ENCODE peak calls at places on chromosomes 11 and 22, in eight cellular contexts. One of them, this sample, is unnamed.

GRCh38 chr11:2795491-2795991 is 90.0 kb downstream of the CDKN1C start:
- DNase-seq in GM06990: no peak
- DNase-seq in HFFc6: no peak
- DNase-seq in Daoy: no peak
- DNase-seq in activated naive CD8-positive, alpha-beta T cell treated with anti-CD3 and anti-CD28 coated beads, Interleukin-2, amount 50 U/mL, for 16 hours: no peak
- DNase-seq in activated CD4-positive, alpha-beta T cell treated with anti-CD3 and anti-CD28 coated beads, Interleukin-2, amount 10 ng/mL, durations not matched to agents 7 days and 5 days: no peak
- DNase-seq in neuronal stem cell: no peak
- DNase-seq in HTR-8/SVneo: no peak
- DNase-seq in this sample: no peak

GRCh38 chr11:75333807-75334140 is 17.7 kb downstream of the ARRB1 start:
- DNase-seq in neuronal stem cell: no peak
- DNase-seq in activated naive CD8-positive, alpha-beta T cell treated with anti-CD3 and anti-CD28 coated beads, Interleukin-2, amount 50 U/mL, for 16 hours: no peak
- DNase-seq in GM06990: no peak
- DNase-seq in activated CD4-positive, alpha-beta T cell treated with anti-CD3 and anti-CD28 coated beads, Interleukin-2, amount 10 ng/mL, durations not matched to agents 7 days and 5 days: no peak
- DNase-seq in HFFc6: no peak
- DNase-seq in Daoy: no peak
- DNase-seq in HTR-8/SVneo: no peak
- DNase-seq in this sample: no peak

GRCh38 chr11:13834463-13834862 is 128.1 kb upstream of the SPON1 start:
- DNase-seq in activated CD4-positive, alpha-beta T cell treated with anti-CD3 and anti-CD28 coated beads, Interleukin-2, amount 10 ng/mL, durations not matched to agents 7 days and 5 days: no peak
- DNase-seq in Daoy: peak; percentile 8
- DNase-seq in HTR-8/SVneo: no peak
- DNase-seq in GM06990: no peak
- DNase-seq in neuronal stem cell: peak; percentile 24
- DNase-seq in HFFc6: no peak
- DNase-seq in activated naive CD8-positive, alpha-beta T cell treated with anti-CD3 and anti-CD28 coated beads, Interleukin-2, amount 50 U/mL, for 16 hours: no peak
- DNase-seq in this sample: no peak

GRCh38 chr11:67273260-67273990 is 7.2 kb downstream of the GRK2 start:
- DNase-seq in HFFc6: no peak
- DNase-seq in Daoy: no peak
- DNase-seq in activated naive CD8-positive, alpha-beta T cell treated with anti-CD3 and anti-CD28 coated beads, Interleukin-2, amount 50 U/mL, for 16 hours: no peak
- DNase-seq in GM06990: no peak
- DNase-seq in HTR-8/SVneo: no peak
- DNase-seq in activated CD4-positive, alpha-beta T cell treated with anti-CD3 and anti-CD28 coated beads, Interleukin-2, amount 10 ng/mL, durations not matched to agents 7 days and 5 days: no peak
- DNase-seq in neuronal stem cell: no peak
- DNase-seq in this sample: no peak

GRCh38 chr22:30186535-30186934 is 60.0 kb downstream of the LIF start:
- DNase-seq in activated CD4-positive, alpha-beta T cell treated with anti-CD3 and anti-CD28 coated beads, Interleukin-2, amount 10 ng/mL, durations not matched to agents 7 days and 5 days: no peak
- DNase-seq in HFFc6: no peak
- DNase-seq in GM06990: no peak
- DNase-seq in HTR-8/SVneo: no peak
- DNase-seq in Daoy: no peak
- DNase-seq in neuronal stem cell: no peak
- DNase-seq in activated naive CD8-positive, alpha-beta T cell treated with anti-CD3 and anti-CD28 coated beads, Interleukin-2, amount 50 U/mL, for 16 hours: no peak
- DNase-seq in this sample: no peak

GRCh38 chr22:47190276-47190956 is 428.0 kb downstream of the TBC1D22A start:
- DNase-seq in HTR-8/SVneo: no peak
- DNase-seq in activated naive CD8-positive, alpha-beta T cell treated with anti-CD3 and anti-CD28 coated beads, Interleukin-2, amount 50 U/mL, for 16 hours: no peak
- DNase-seq in GM06990: no peak
- DNase-seq in HFFc6: no peak
- DNase-seq in activated CD4-positive, alpha-beta T cell treated with anti-CD3 and anti-CD28 coated beads, Interleukin-2, amount 10 ng/mL, durations not matched to agents 7 days and 5 days: no peak
- DNase-seq in neuronal stem cell: no peak
- DNase-seq in Daoy: no peak
- DNase-seq in this sample: no peak

GRCh38 chr11:2559527-2560311 is 114.9 kb downstream of the KCNQ1 start:
- DNase-seq in Daoy: no peak
- DNase-seq in GM06990: no peak
- DNase-seq in activated CD4-positive, alpha-beta T cell treated with anti-CD3 and anti-CD28 coated beads, Interleukin-2, amount 10 ng/mL, durations not matched to agents 7 days and 5 days: no peak
- DNase-seq in HTR-8/SVneo: no peak
- DNase-seq in HFFc6: no peak
- DNase-seq in neuronal stem cell: no peak
- DNase-seq in activated naive CD8-positive, alpha-beta T cell treated with anti-CD3 and anti-CD28 coated beads, Interleukin-2, amount 50 U/mL, for 16 hours: no peak
- DNase-seq in this sample: no peak

GRCh38 chr11:62001450-62002178 is 34.2 kb upstream of the FTH1 start:
- DNase-seq in HFFc6: no peak
- DNase-seq in Daoy: no peak
- DNase-seq in activated CD4-positive, alpha-beta T cell treated with anti-CD3 and anti-CD28 coated beads, Interleukin-2, amount 10 ng/mL, durations not matched to agents 7 days and 5 days: no peak
- DNase-seq in activated naive CD8-positive, alpha-beta T cell treated with anti-CD3 and anti-CD28 coated beads, Interleukin-2, amount 50 U/mL, for 16 hours: no peak
- DNase-seq in GM06990: no peak
- DNase-seq in neuronal stem cell: no peak
- DNase-seq in HTR-8/SVneo: no peak
- DNase-seq in this sample: no peak

GRCh38 chr22:43275545-43275981 is 67.6 kb downstream of the SCUBE1 start:
- DNase-seq in activated CD4-positive, alpha-beta T cell treated with anti-CD3 and anti-CD28 coated beads, Interleukin-2, amount 10 ng/mL, durations not matched to agents 7 days and 5 days: no peak
- DNase-seq in neuronal stem cell: no peak
- DNase-seq in HFFc6: peak; percentile 77
- DNase-seq in activated naive CD8-positive, alpha-beta T cell treated with anti-CD3 and anti-CD28 coated beads, Interleukin-2, amount 50 U/mL, for 16 hours: no peak
- DNase-seq in HTR-8/SVneo: peak; percentile 15
- DNase-seq in GM06990: no peak
- DNase-seq in Daoy: peak; percentile 94
- DNase-seq in this sample: peak; percentile 92

GRCh38 chr11:62902932-62903331 is 18.2 kb downstream of the CHRM1 start:
- DNase-seq in Daoy: no peak
- DNase-seq in activated CD4-positive, alpha-beta T cell treated with anti-CD3 and anti-CD28 coated beads, Interleukin-2, amount 10 ng/mL, durations not matched to agents 7 days and 5 days: no peak
- DNase-seq in HTR-8/SVneo: no peak
- DNase-seq in activated naive CD8-positive, alpha-beta T cell treated with anti-CD3 and anti-CD28 coated beads, Interleukin-2, amount 50 U/mL, for 16 hours: no peak
- DNase-seq in HFFc6: no peak
- DNase-seq in GM06990: no peak
- DNase-seq in neuronal stem cell: no peak
- DNase-seq in this sample: no peak

GRCh38 chr22:45462034-45462655 is 40.5 kb upstream of the FBLN1 start:
- DNase-seq in GM06990: no peak
- DNase-seq in activated CD4-positive, alpha-beta T cell treated with anti-CD3 and anti-CD28 coated beads, Interleukin-2, amount 10 ng/mL, durations not matched to agents 7 days and 5 days: no peak
- DNase-seq in Daoy: no peak
- DNase-seq in HFFc6: no peak
- DNase-seq in neuronal stem cell: no peak
- DNase-seq in activated naive CD8-positive, alpha-beta T cell treated with anti-CD3 and anti-CD28 coated beads, Interleukin-2, amount 50 U/mL, for 16 hours: no peak
- DNase-seq in HTR-8/SVneo: no peak
- DNase-seq in this sample: no peak